ENCODE peak calls at places on chromosomes 11 and 22, in four cellular contexts. One of them, this sample, is unnamed.
A peak's percentile ranks its signal among the peaks of the same experiment; 100 is the strongest.

GRCh38 chr11:132632641-132633124 is 899.6 kb downstream of the OPCML start:
- DNase-seq in sigmoid colon: no peak
- DNase-seq in aorta: no peak
- DNase-seq in pancreas: no peak
- DNase-seq in this sample: peak; percentile 4

GRCh38 chr11:100670140-100670539 is 16.9 kb upstream of the ARHGAP42 start:
- DNase-seq in sigmoid colon: no peak
- DNase-seq in aorta: no peak
- DNase-seq in pancreas: no peak
- DNase-seq in this sample: no peak

GRCh38 chr11:130915556-130916237 is 582 bp downstream of the SNX19 start:
- DNase-seq in sigmoid colon: no peak
- DNase-seq in aorta: no peak
- DNase-seq in pancreas: no peak
- DNase-seq in this sample: no peak

GRCh38 chr11:133808393-133809140 is 36.7 kb downstream of the SPATA19 start:
- DNase-seq in sigmoid colon: no peak
- DNase-seq in aorta: no peak
- DNase-seq in pancreas: no peak
- DNase-seq in this sample: no peak

GRCh38 chr11:95092549-95093324 is 3.1 kb downstream of the ENDOD1 start:
- DNase-seq in sigmoid colon: no peak
- DNase-seq in aorta: no peak
- DNase-seq in pancreas: no peak
- DNase-seq in this sample: no peak

GRCh38 chr11:134592391-134592990 is 180.4 kb upstream of the B3GAT1 start:
- DNase-seq in sigmoid colon: no peak
- DNase-seq in aorta: peak; percentile 34
- DNase-seq in pancreas: no peak
- DNase-seq in this sample: no peak

GRCh38 chr11:4551346-4551979 is 6.5 kb downstream of the OR52M1 start:
- DNase-seq in sigmoid colon: no peak
- DNase-seq in aorta: no peak
- DNase-seq in pancreas: no peak
- DNase-seq in this sample: no peak

GRCh38 chr11:103659138-103659734 is 377.2 kb upstream of the DDI1 start:
- DNase-seq in sigmoid colon: no peak
- DNase-seq in aorta: no peak
- DNase-seq in pancreas: no peak
- DNase-seq in this sample: no peak

GRCh38 chr11:119788911-119789560 is 60.0 kb upstream of the NECTIN1 start:
- DNase-seq in sigmoid colon: no peak
- DNase-seq in aorta: peak; percentile 69
- DNase-seq in pancreas: no peak
- DNase-seq in this sample: no peak

GRCh38 chr11:111601979-111602864 is at the start of gene SIK2:
- DNase-seq in sigmoid colon: peak; percentile 98
- DNase-seq in aorta: peak; percentile 97
- DNase-seq in pancreas: peak; percentile 96
- DNase-seq in this sample: peak; percentile 94

GRCh38 chr11:94459576-94459975 is 34.1 kb downstream of the MRE11 start:
- DNase-seq in sigmoid colon: no peak
- DNase-seq in aorta: no peak
- DNase-seq in pancreas: no peak
- DNase-seq in this sample: no peak

GRCh38 chr11:93031386-93031785 is 61.9 kb downstream of the MTNR1B start:
- DNase-seq in sigmoid colon: no peak
- DNase-seq in aorta: no peak
- DNase-seq in pancreas: no peak
- DNase-seq in this sample: no peak

GRCh38 chr11:3971756-3972404 is 116.4 kb downstream of the STIM1 start:
- DNase-seq in sigmoid colon: no peak
- DNase-seq in aorta: no peak
- DNase-seq in pancreas: no peak
- DNase-seq in this sample: no peak

GRCh38 chr22:45574069-45574703 is 71.5 kb downstream of the FBLN1 start:
- DNase-seq in sigmoid colon: no peak
- DNase-seq in aorta: peak; percentile 70
- DNase-seq in pancreas: no peak
- DNase-seq in this sample: no peak

GRCh38 chr11:31474083-31474482 is 35.3 kb downstream of the IMMP1L start:
- DNase-seq in sigmoid colon: no peak
- DNase-seq in aorta: no peak
- DNase-seq in pancreas: no peak
- DNase-seq in this sample: no peak

GRCh38 chr11:120780239-120780638 is 243.7 kb upstream of the TBCEL start:
- DNase-seq in sigmoid colon: no peak
- DNase-seq in aorta: no peak
- DNase-seq in pancreas: no peak
- DNase-seq in this sample: no peak

GRCh38 chr11:124801636-124802312 is 1.6 kb upstream of the MSANTD2 start:
- DNase-seq in sigmoid colon: no peak
- DNase-seq in aorta: no peak
- DNase-seq in pancreas: no peak
- DNase-seq in this sample: no peak

DNA sequence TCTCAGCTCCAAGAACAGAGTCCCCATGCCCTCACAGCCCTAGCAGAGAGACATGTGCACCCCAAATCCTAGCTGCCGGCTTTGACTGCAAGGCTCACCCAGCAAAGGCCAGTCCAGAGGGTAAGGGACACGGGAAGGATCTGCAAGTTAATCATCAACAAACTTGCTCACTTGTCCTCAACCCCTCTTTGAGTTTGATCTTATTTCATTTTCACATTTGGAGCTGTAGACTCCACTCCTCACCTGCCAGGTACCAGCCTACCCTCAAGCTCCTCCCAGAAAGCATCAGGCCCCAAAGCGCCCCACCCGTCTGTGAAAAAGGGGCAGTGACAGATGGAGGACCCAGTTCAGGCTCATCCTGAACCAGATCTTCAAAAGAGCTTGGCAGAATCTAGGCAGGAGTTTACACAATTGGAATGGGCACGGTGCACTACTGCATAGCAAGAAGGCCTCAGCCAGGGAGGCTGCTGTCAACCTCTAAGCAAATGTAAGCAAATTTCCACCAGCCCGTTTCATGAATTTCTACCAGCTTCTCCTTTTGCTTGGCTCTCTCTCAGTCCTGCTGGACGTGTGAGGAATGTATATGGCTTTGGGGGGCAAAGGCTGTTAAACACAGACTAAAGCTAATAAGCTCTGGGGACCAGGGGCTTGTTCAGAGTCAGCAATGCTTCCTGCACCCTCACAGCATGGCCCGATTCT is 5.5 kb downstream of the EHD1 start:
- DNase-seq in sigmoid colon: no peak
- DNase-seq in aorta: no peak
- DNase-seq in pancreas: no peak
- DNase-seq in this sample: no peak
- H3K4me3 ChIP-seq in sigmoid colon: no peak overlapping the region
- H3K4me3 ChIP-seq in aorta: no peak overlapping the region
- H3K4me3 ChIP-seq in pancreas: no peak overlapping the region
- H3K4me3 ChIP-seq in this sample: no peak overlapping the region

GRCh38 chr22:37626556-37627075 is 12.9 kb upstream of the SH3BP1 start:
- DNase-seq in sigmoid colon: no peak
- DNase-seq in aorta: no peak
- DNase-seq in pancreas: no peak
- DNase-seq in this sample: no peak

GRCh38 chr22:37628830-37629229 is 10.6 kb upstream of the SH3BP1 start:
- DNase-seq in sigmoid colon: no peak
- DNase-seq in aorta: no peak
- DNase-seq in pancreas: no peak
- DNase-seq in this sample: no peak

GRCh38 chr22:37627091-37627490 is 12.4 kb upstream of the SH3BP1 start:
- DNase-seq in sigmoid colon: no peak
- DNase-seq in aorta: no peak
- DNase-seq in pancreas: no peak
- DNase-seq in this sample: no peak

GRCh38 chr22:37626144-37626543 is 13.3 kb upstream of the SH3BP1 start:
- DNase-seq in sigmoid colon: peak; percentile 98
- DNase-seq in aorta: peak; percentile 91
- DNase-seq in pancreas: no peak
- DNase-seq in this sample: peak; percentile 83

DNA sequence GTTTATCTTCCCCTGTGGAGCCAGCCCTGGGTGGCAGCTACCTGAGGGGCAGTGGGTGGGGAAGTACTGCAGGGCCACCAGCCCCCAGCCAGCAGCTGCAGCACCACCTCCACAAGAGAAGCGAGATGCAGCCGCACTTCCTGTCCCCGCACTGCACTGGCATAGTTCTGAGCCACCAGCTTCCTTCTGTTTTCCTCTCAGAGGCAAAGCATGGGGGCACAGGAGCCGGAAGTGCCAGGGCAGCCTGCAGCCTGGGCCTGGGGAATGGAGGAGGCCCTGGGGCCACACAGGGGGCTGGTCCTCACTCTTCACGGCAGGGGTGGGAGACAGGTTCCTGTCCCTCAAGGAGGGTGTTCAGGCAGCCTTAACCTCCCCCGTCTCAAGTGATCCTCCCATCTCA is 11.9 kb upstream of the SH3BP1 start:
- DNase-seq in sigmoid colon: no peak
- DNase-seq in aorta: no peak
- DNase-seq in pancreas: no peak
- DNase-seq in this sample: no peak
- H3K4me1 ChIP-seq in sigmoid colon: no peaks in the 10 kb centered on the region
- H3K4me1 ChIP-seq in aorta: no peaks in the 10 kb centered on the region
- H3K4me1 ChIP-seq in pancreas: no peaks in the 10 kb centered on the region
- H3K4me1 ChIP-seq in this sample: peaks cover 52% of the 10 kb centered on the region

GRCh38 chr11:7672276-7672959 is 882 bp downstream of the CYB5R2 start:
- DNase-seq in sigmoid colon: no peak
- DNase-seq in aorta: no peak
- DNase-seq in pancreas: no peak
- DNase-seq in this sample: no peak
- H3K4me3 ChIP-seq in sigmoid colon: peak overlapping the region; percentile 46
- H3K4me3 ChIP-seq in aorta: no peak overlapping the region
- H3K4me3 ChIP-seq in pancreas: no peak overlapping the region
- H3K4me3 ChIP-seq in this sample: peak overlapping the region; percentile 64

GRCh38 chr11:17500673-17501072 is 24.0 kb upstream of the ABCC8 start:
- DNase-seq in sigmoid colon: no peak
- DNase-seq in aorta: no peak
- DNase-seq in pancreas: no peak
- DNase-seq in this sample: no peak

GRCh38 chr11:17498058-17498457 is 21.4 kb upstream of the ABCC8 start:
- DNase-seq in sigmoid colon: no peak
- DNase-seq in aorta: no peak
- DNase-seq in pancreas: no peak
- DNase-seq in this sample: no peak

GRCh38 chr11:17496406-17496805 is 19.8 kb upstream of the ABCC8 start:
- DNase-seq in sigmoid colon: no peak
- DNase-seq in aorta: peak; percentile 14
- DNase-seq in pancreas: no peak
- DNase-seq in this sample: no peak

GRCh38 chr11:17502630-17503029 is 26.0 kb upstream of the ABCC8 start:
- DNase-seq in sigmoid colon: no peak
- DNase-seq in aorta: no peak
- DNase-seq in pancreas: no peak
- DNase-seq in this sample: no peak

DNA sequence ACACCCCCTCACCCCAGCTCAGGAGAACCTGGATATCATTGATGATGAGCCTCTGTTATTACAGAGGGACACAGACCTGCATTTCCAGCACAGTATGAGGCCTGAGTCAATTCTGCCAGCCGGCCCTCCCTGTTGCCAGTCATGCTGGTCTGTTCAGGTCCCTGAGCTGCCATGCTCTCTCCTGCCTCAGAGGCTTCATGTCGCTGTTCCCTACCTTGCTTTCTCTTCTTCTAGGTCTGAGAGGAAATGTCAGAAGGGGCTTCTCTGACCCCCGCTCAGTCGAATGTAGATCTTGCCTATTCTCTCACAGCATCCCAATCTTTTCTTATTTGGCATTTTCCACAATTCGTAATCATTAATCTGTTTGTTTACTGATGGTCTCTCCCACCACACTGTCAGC is 21.8 kb upstream of the ABCC8 start:
- DNase-seq in sigmoid colon: no peak
- DNase-seq in aorta: no peak
- DNase-seq in pancreas: no peak
- DNase-seq in this sample: no peak
- H3K4me1 ChIP-seq in sigmoid colon: no peaks in the 10 kb centered on the region
- H3K4me1 ChIP-seq in aorta: no peaks in the 10 kb centered on the region
- H3K4me1 ChIP-seq in pancreas: no peaks in the 10 kb centered on the region
- H3K4me1 ChIP-seq in this sample: no peaks in the 10 kb centered on the region

GRCh38 chr11:2890466-2891241 is 5.1 kb upstream of the CDKN1C start:
- DNase-seq in sigmoid colon: peak; percentile 91
- DNase-seq in aorta: no peak
- DNase-seq in pancreas: peak; percentile 78
- DNase-seq in this sample: peak; percentile 75
- H3K4me3 ChIP-seq in sigmoid colon: no peak overlapping the region
- H3K4me3 ChIP-seq in aorta: no peak overlapping the region
- H3K4me3 ChIP-seq in pancreas: no peak overlapping the region
- H3K4me3 ChIP-seq in this sample: no peak overlapping the region

DNA sequence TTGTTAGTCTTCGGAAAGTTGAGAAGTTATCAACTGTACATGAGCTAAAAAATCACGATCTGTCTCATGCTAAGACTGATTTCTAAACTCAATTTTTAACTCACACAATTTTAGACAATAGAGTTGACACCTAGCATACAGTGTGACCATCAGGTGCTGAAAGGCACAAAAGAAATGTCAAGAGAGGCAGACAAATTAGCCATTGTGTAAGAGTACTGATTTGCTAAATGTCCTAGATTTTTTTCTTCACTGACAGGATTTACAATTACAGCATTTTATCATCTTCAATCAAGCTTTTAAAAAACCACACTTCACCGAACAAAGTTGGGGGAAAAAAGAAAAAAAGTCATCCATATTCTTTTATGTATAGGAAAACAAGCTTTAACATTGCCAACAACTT is 7.0 kb downstream of the LGR4 start:
- DNase-seq in sigmoid colon: no peak
- DNase-seq in aorta: no peak
- DNase-seq in pancreas: no peak
- DNase-seq in this sample: no peak
- H3K4me1 ChIP-seq in sigmoid colon: no peaks in the 10 kb centered on the region
- H3K4me1 ChIP-seq in aorta: peaks cover 7% of the 10 kb centered on the region
- H3K4me1 ChIP-seq in pancreas: peaks cover 28% of the 10 kb centered on the region
- H3K4me1 ChIP-seq in this sample: peaks cover 33% of the 10 kb centered on the region

DNA sequence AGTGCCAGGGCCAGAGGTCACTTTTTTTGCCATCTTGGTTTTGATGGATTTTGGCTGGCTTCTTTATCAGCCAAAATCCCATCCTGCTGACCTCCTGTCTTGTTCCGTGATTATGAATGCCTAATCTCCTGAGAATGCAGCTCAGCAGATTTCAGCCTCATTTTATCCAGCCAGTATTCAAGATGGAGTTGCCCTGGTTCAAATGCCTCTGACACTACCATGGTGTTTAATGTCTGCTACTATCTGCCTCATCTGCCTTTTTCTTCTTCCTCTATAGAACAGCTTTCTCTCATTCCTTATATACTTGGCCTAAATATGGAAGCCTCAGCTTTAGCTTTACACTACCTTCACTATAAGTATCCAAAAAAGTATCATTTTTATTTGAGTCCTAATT is 50.7 kb downstream of the ACER3 start:
- DNase-seq in sigmoid colon: no peak
- DNase-seq in aorta: no peak
- DNase-seq in pancreas: no peak
- DNase-seq in this sample: no peak
- H3K4me3 ChIP-seq in sigmoid colon: no peak overlapping the region
- H3K4me3 ChIP-seq in aorta: no peak overlapping the region
- H3K4me3 ChIP-seq in pancreas: no peak overlapping the region
- H3K4me3 ChIP-seq in this sample: peak overlapping the region; percentile 22

This sample was measured in heart right ventricle.